ENCODE peak calls at places on chromosomes 4 and X, in seven cellular contexts. A is HCT116, U is A549, I is AG04450, S is stomach, V is ovary, W is left ventricle myocardium inferior. K is an unnamed sample.

GRCh38 chr4:88866862-88867550 is 169.4 kb upstream of the NAP1L5 start:
- DNase-seq in V (no peak), A (no peak), W (no peak), U (no peak), S (no peak), I (no peak), K (no peak)

GRCh38 chr4:68175562-68176155 is 46.0 kb upstream of the TMPRSS11F start:
- DNase-seq in W (no peak), I (peak; percentile 20), S (no peak), U (peak; percentile 10), A (peak; percentile 54), V (no peak), K (no peak)

GRCh38 chr4:19850909-19851308 is 400.8 kb upstream of the SLIT2 start:
- DNase-seq in V (no peak), S (no peak), W (no peak), U (no peak), A (peak; percentile 31), I (peak; percentile 52), K (no peak)

GRCh38 chr4:111792592-111792991 is 352.7 kb upstream of the FAM241A start:
- DNase-seq in U (no peak), W (no peak), V (no peak), A (no peak), S (no peak), I (no peak), K (no peak)

GRCh38 chr4:112029642-112030235 is 115.5 kb upstream of the FAM241A start:
- DNase-seq in I (no peak), S (no peak), U (no peak), V (no peak), A (no peak), W (no peak), K (no peak)

GRCh38 chr4:84644087-84644486 is 61.2 kb downstream of the CDS1 start:
- DNase-seq in V (no peak), W (no peak), A (no peak), I (no peak), S (no peak), U (no peak), K (no peak)

GRCh38 chr4:7158081-7158750 is 34.1 kb upstream of the SORCS2 start:
- DNase-seq in U (no peak), W (no peak), I (no peak), V (peak; percentile 21), S (no peak), A (no peak), K (no peak)

GRCh38 chr4:100823066-100823992 is 305.5 kb upstream of the EMCN start:
- DNase-seq in A (peak; percentile 26), W (no peak), S (no peak), I (no peak), U (no peak), V (no peak), K (no peak)

GRCh38 chrX:134670241-134670811 is 12.1 kb upstream of the PLAC1 start:
- DNase-seq in I (peak; percentile 61), U (peak; percentile 78), S (peak; percentile 48), A (no peak), V (no peak), W (no peak), K (peak; percentile 9)

GRCh38 chr4:89204624-89205023 is 93.3 kb downstream of the TIGD2 start:
- DNase-seq in A (no peak), S (no peak), W (no peak), I (no peak), V (no peak), U (no peak), K (no peak)

GRCh38 chr4:48755287-48755686 is 24.8 kb downstream of the FRYL start:
- DNase-seq in W (no peak), V (no peak), A (no peak), S (no peak), I (no peak), U (no peak), K (no peak)

GRCh38 chrX:1281511-1281910 is 12.9 kb downstream of the CSF2RA start:
- DNase-seq in W (no peak), U (peak; percentile 45), V (no peak), I (no peak), S (no peak), A (no peak), K (no peak)

GRCh38 chrX:3584415-3584996 is 128.9 kb downstream of the PRKX start:
- DNase-seq in W (no peak), I (no peak), V (no peak), U (no peak), A (no peak), S (no peak), K (no peak)

GRCh38 chr4:83331959-83332358 is 2.7 kb downstream of the HPSE start:
- DNase-seq in I (no peak), S (no peak), A (no peak), U (no peak), W (no peak), V (no peak), K (no peak)

GRCh38 chrX:317424-318067 is 1.1 kb downstream of the GTPBP6 start:
- DNase-seq in V (no peak), W (no peak), I (peak; percentile 21), U (peak; percentile 84), A (no peak), S (no peak), K (no peak)

GRCh38 chrX:136063340-136064079 is 78.3 kb downstream of the SLC9A6 start:
- DNase-seq in A (no peak), W (no peak), I (no peak), U (no peak), V (no peak), S (no peak), K (no peak)

GRCh38 chrX:21757960-21758359 is at the start of gene SMPX:
- DNase-seq in U (no peak), W (peak; percentile 25), S (no peak), A (no peak), I (no peak), V (no peak), K (peak; percentile 46)

GRCh38 chr4:80461412-80461811 is 125.9 kb downstream of the CFAP299 start:
- DNase-seq in I (no peak), U (no peak), V (no peak), W (no peak), S (no peak), A (no peak), K (no peak)

GRCh38 chr4:177128306-177128705 is 181.4 kb upstream of the NEIL3 start:
- DNase-seq in V (no peak), U (no peak), A (no peak), I (no peak), W (no peak), S (no peak), K (no peak)

GRCh38 chr4:177125656-177126055 is 184.0 kb upstream of the NEIL3 start:
- DNase-seq in U (no peak), W (no peak), V (no peak), S (no peak), A (no peak), I (no peak), K (no peak)

GRCh38 chr4:177123811-177124210 is 185.9 kb upstream of the NEIL3 start:
- DNase-seq in A (no peak), U (no peak), I (no peak), S (no peak), W (no peak), V (no peak), K (no peak)

GRCh38 chr4:177127658-177128057 is 182.0 kb upstream of the NEIL3 start:
- DNase-seq in A (no peak), U (no peak), I (no peak), W (no peak), S (no peak), V (no peak), K (no peak)

DNA sequence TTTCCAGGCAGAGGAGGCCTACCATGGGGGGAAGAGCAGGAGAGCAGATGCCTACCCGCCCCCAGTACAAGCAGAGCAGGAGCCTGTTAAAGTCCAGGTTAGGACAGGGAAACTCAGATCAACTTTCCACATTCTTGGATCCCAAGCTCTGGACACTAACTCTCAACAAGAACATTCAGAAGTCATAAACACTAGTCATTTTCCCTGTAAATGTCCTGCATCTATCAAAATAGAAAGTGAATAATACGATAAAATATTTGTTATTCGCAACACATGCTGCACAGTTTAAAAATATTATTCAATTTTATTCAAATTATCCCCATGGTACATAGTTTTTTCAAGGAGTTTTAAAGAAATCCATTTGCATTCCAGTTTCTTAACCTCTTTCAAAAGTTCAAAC is 185.2 kb upstream of the NEIL3 start:
- DNase-seq in U (no peak), S (no peak), W (no peak), V (no peak), I (no peak), A (no peak), K (no peak)
- H3K9me3 ChIP-seq in U (peaks cover 8% of the 10 kb centered on the region), S (peaks cover 13% of the 10 kb centered on the region), W (peaks cover 49% of the 10 kb centered on the region), V (peaks cover 2% of the 10 kb centered on the region), I (peaks cover under 1% of the 10 kb centered on the region), A (no peaks in the 10 kb centered on the region), K (no peaks in the 10 kb centered on the region)

GRCh38 chr4:26110493-26110892 is 196.5 kb downstream of the SMIM20 start:
- DNase-seq in A (no peak), I (no peak), W (no peak), V (no peak), S (no peak), U (no peak), K (no peak)

GRCh38 chr4:26108024-26108423 is 194.0 kb downstream of the SMIM20 start:
- DNase-seq in U (no peak), S (no peak), W (no peak), A (no peak), I (no peak), V (no peak), K (no peak)

GRCh38 chr4:26116057-26116456 is 202.0 kb downstream of the SMIM20 start:
- DNase-seq in W (no peak), V (no peak), I (no peak), S (no peak), U (no peak), A (no peak), K (no peak)

GRCh38 chr4:26113339-26113940 is 199.4 kb downstream of the SMIM20 start:
- DNase-seq in V (no peak), W (no peak), S (no peak), I (no peak), U (no peak), A (no peak), K (no peak)
- H3K9me3 ChIP-seq in V (no peaks in the 10 kb centered on the region), W (peaks cover 26% of the 10 kb centered on the region), S (peaks cover 19% of the 10 kb centered on the region), I (peaks cover 36% of the 10 kb centered on the region), U (peaks cover 3% of the 10 kb centered on the region), A (peaks cover 5% of the 10 kb centered on the region), K (no peaks in the 10 kb centered on the region)

DNA sequence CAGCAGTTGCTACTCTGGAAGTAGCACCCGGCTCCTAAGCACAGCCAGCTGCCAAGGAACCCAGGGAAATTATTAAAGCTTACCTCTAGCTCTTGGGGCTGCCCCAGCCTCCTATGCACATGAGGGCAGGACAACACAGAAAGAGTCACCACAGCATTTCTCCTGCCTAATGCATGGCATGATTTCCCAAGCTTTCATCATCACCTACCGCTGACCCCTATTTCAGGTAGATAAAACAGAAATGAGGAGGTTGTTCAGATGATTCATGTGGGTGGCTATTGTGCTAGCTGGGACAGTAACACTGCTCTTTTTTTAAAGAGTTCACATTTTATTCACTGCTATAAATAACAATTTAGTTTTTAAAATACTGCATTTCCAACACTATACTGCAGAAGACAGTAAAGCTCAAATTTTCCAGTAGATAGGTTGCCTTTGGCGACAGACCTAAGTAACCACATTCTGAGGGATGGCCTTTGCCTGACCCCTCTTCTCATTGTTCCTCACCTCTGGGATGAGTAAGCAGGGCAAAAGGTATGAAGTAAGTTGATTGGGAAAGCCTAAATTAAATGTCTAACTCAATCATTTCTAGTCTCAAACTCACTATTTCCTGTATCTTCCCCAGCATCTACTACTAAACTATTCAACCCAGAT is 16.7 kb downstream of the CASK start:
- DNase-seq in I (no peak), V (no peak), A (peak; percentile 52), U (no peak), W (no peak), S (no peak), K (no peak)
- H3K9me3 ChIP-seq in I (no peaks in the 10 kb centered on the region), V (no peaks in the 10 kb centered on the region), A (no peaks in the 10 kb centered on the region), U (no peaks in the 10 kb centered on the region), W (no peaks in the 10 kb centered on the region), S (no peaks in the 10 kb centered on the region), K (no peaks in the 10 kb centered on the region)

GRCh38 chr4:61760820-61761219 is 560.7 kb downstream of the ADGRL3 start:
- DNase-seq in W (no peak), I (no peak), S (no peak), V (no peak), A (no peak), U (no peak), K (no peak)
- H3K9me3 ChIP-seq in W (peaks cover 37% of the 10 kb centered on the region), I (peaks cover 6% of the 10 kb centered on the region), S (peaks cover 15% of the 10 kb centered on the region), V (peaks cover 5% of the 10 kb centered on the region), A (peaks cover 3% of the 10 kb centered on the region), U (no peaks in the 10 kb centered on the region), K (no peaks in the 10 kb centered on the region)